ENCODE peak calls at places on chromosomes 4 and X, in four cellular contexts. One of them, this sample, is unnamed.

GRCh38 chrX:103404225-103405008 is 28.1 kb downstream of the BEX3 start:
- DNase-seq in CD4-positive, alpha-beta memory T cell: peak; percentile 21
- DNase-seq in stimulated activated CD8-positive, alpha-beta memory T cell treated with anti-CD3 and anti-CD28 coated beads, Interleukin-15, amount 100 ng/mL, for 4 hours: no peak
- DNase-seq in NCI-H69: peak; percentile 48
- DNase-seq in this sample: peak; percentile 86

GRCh38 chrX:117989512-117989911 is 127.1 kb downstream of the KLHL13 start:
- DNase-seq in CD4-positive, alpha-beta memory T cell: no peak
- DNase-seq in stimulated activated CD8-positive, alpha-beta memory T cell treated with anti-CD3 and anti-CD28 coated beads, Interleukin-15, amount 100 ng/mL, for 4 hours: no peak
- DNase-seq in NCI-H69: peak; percentile 28
- DNase-seq in this sample: no peak

GRCh38 chr4:158496030-158496741 is 25.5 kb upstream of the RXFP1 start:
- DNase-seq in CD4-positive, alpha-beta memory T cell: no peak
- DNase-seq in stimulated activated CD8-positive, alpha-beta memory T cell treated with anti-CD3 and anti-CD28 coated beads, Interleukin-15, amount 100 ng/mL, for 4 hours: no peak
- DNase-seq in NCI-H69: peak; percentile 49
- DNase-seq in this sample: no peak

GRCh38 chrX:53481816-53482485 is 47.8 kb upstream of the HSD17B10 start:
- DNase-seq in CD4-positive, alpha-beta memory T cell: peak; percentile 43
- DNase-seq in stimulated activated CD8-positive, alpha-beta memory T cell treated with anti-CD3 and anti-CD28 coated beads, Interleukin-15, amount 100 ng/mL, for 4 hours: peak; percentile 1
- DNase-seq in NCI-H69: peak; percentile 75
- DNase-seq in this sample: peak; percentile 64

GRCh38 chr4:38195486-38195885 is 235.3 kb downstream of the PTTG2 start:
- DNase-seq in CD4-positive, alpha-beta memory T cell: no peak
- DNase-seq in stimulated activated CD8-positive, alpha-beta memory T cell treated with anti-CD3 and anti-CD28 coated beads, Interleukin-15, amount 100 ng/mL, for 4 hours: no peak
- DNase-seq in NCI-H69: no peak
- DNase-seq in this sample: no peak

GRCh38 chr4:6658635-6659075 is 18.2 kb downstream of the MRFAP1 start:
- DNase-seq in CD4-positive, alpha-beta memory T cell: peak; percentile 60
- DNase-seq in stimulated activated CD8-positive, alpha-beta memory T cell treated with anti-CD3 and anti-CD28 coated beads, Interleukin-15, amount 100 ng/mL, for 4 hours: peak; percentile 40
- DNase-seq in NCI-H69: no peak
- DNase-seq in this sample: no peak

GRCh38 chr4:135739354-135739753 is 1537.8 kb upstream of the PABPC4L start:
- DNase-seq in CD4-positive, alpha-beta memory T cell: no peak
- DNase-seq in stimulated activated CD8-positive, alpha-beta memory T cell treated with anti-CD3 and anti-CD28 coated beads, Interleukin-15, amount 100 ng/mL, for 4 hours: no peak
- DNase-seq in NCI-H69: no peak
- DNase-seq in this sample: no peak

GRCh38 chr4:38075370-38076152 is 115.4 kb downstream of the PTTG2 start:
- DNase-seq in CD4-positive, alpha-beta memory T cell: no peak
- DNase-seq in stimulated activated CD8-positive, alpha-beta memory T cell treated with anti-CD3 and anti-CD28 coated beads, Interleukin-15, amount 100 ng/mL, for 4 hours: no peak
- DNase-seq in NCI-H69: no peak
- DNase-seq in this sample: peak; percentile 38

GRCh38 chrX:18676470-18676869 is 4.6 kb upstream of the RS1 start:
- DNase-seq in CD4-positive, alpha-beta memory T cell: no peak
- DNase-seq in stimulated activated CD8-positive, alpha-beta memory T cell treated with anti-CD3 and anti-CD28 coated beads, Interleukin-15, amount 100 ng/mL, for 4 hours: no peak
- DNase-seq in NCI-H69: peak; percentile 81
- DNase-seq in this sample: peak; percentile 43

GRCh38 chrX:54633641-54634040 is 103.6 kb downstream of the GNL3L start:
- DNase-seq in CD4-positive, alpha-beta memory T cell: no peak
- DNase-seq in stimulated activated CD8-positive, alpha-beta memory T cell treated with anti-CD3 and anti-CD28 coated beads, Interleukin-15, amount 100 ng/mL, for 4 hours: no peak
- DNase-seq in NCI-H69: no peak
- DNase-seq in this sample: no peak

GRCh38 chr4:183499389-183499788 is 5.5 kb upstream of the ING2 start:
- DNase-seq in CD4-positive, alpha-beta memory T cell: no peak
- DNase-seq in stimulated activated CD8-positive, alpha-beta memory T cell treated with anti-CD3 and anti-CD28 coated beads, Interleukin-15, amount 100 ng/mL, for 4 hours: no peak
- DNase-seq in NCI-H69: peak; percentile 68
- DNase-seq in this sample: peak; percentile 73

GRCh38 chr4:186078977-186079697 is 10.2 kb downstream of the TLR3 start:
- DNase-seq in CD4-positive, alpha-beta memory T cell: no peak
- DNase-seq in stimulated activated CD8-positive, alpha-beta memory T cell treated with anti-CD3 and anti-CD28 coated beads, Interleukin-15, amount 100 ng/mL, for 4 hours: no peak
- DNase-seq in NCI-H69: no peak
- DNase-seq in this sample: no peak

GRCh38 chrX:24298191-24298590 is 15.7 kb downstream of the SUPT20HL2 start:
- DNase-seq in CD4-positive, alpha-beta memory T cell: no peak
- DNase-seq in stimulated activated CD8-positive, alpha-beta memory T cell treated with anti-CD3 and anti-CD28 coated beads, Interleukin-15, amount 100 ng/mL, for 4 hours: no peak
- DNase-seq in NCI-H69: peak; percentile 4
- DNase-seq in this sample: no peak

GRCh38 chr4:21992330-21992729 is 43.8 kb upstream of the KCNIP4 start:
- DNase-seq in CD4-positive, alpha-beta memory T cell: no peak
- DNase-seq in stimulated activated CD8-positive, alpha-beta memory T cell treated with anti-CD3 and anti-CD28 coated beads, Interleukin-15, amount 100 ng/mL, for 4 hours: no peak
- DNase-seq in NCI-H69: no peak
- DNase-seq in this sample: no peak

GRCh38 chr4:108049406-108049805 is 59.7 kb downstream of the HADH start:
- DNase-seq in CD4-positive, alpha-beta memory T cell: peak; percentile 40
- DNase-seq in stimulated activated CD8-positive, alpha-beta memory T cell treated with anti-CD3 and anti-CD28 coated beads, Interleukin-15, amount 100 ng/mL, for 4 hours: no peak
- DNase-seq in NCI-H69: no peak
- DNase-seq in this sample: no peak

GRCh38 chrX:118459494-118459893 is 36.1 kb upstream of the DOCK11 start:
- DNase-seq in CD4-positive, alpha-beta memory T cell: peak; percentile 32
- DNase-seq in stimulated activated CD8-positive, alpha-beta memory T cell treated with anti-CD3 and anti-CD28 coated beads, Interleukin-15, amount 100 ng/mL, for 4 hours: no peak
- DNase-seq in NCI-H69: peak; percentile 63
- DNase-seq in this sample: peak; percentile 64

GRCh38 chrX:134452591-134452990 is 7.4 kb upstream of the HPRT1 start:
- DNase-seq in CD4-positive, alpha-beta memory T cell: no peak
- DNase-seq in stimulated activated CD8-positive, alpha-beta memory T cell treated with anti-CD3 and anti-CD28 coated beads, Interleukin-15, amount 100 ng/mL, for 4 hours: no peak
- DNase-seq in NCI-H69: no peak
- DNase-seq in this sample: no peak

GRCh38 chrX:21778236-21778635 is 20.3 kb upstream of the SMPX start:
- DNase-seq in CD4-positive, alpha-beta memory T cell: no peak
- DNase-seq in stimulated activated CD8-positive, alpha-beta memory T cell treated with anti-CD3 and anti-CD28 coated beads, Interleukin-15, amount 100 ng/mL, for 4 hours: no peak
- DNase-seq in NCI-H69: peak; percentile 0
- DNase-seq in this sample: no peak

GRCh38 chr4:128268970-128269369 is 18.6 kb downstream of the PGRMC2 start:
- DNase-seq in CD4-positive, alpha-beta memory T cell: no peak
- DNase-seq in stimulated activated CD8-positive, alpha-beta memory T cell treated with anti-CD3 and anti-CD28 coated beads, Interleukin-15, amount 100 ng/mL, for 4 hours: no peak
- DNase-seq in NCI-H69: no peak
- DNase-seq in this sample: no peak

GRCh38 chr4:7607156-7607910 is 172.6 kb upstream of the PSAPL1 start:
- DNase-seq in CD4-positive, alpha-beta memory T cell: no peak
- DNase-seq in stimulated activated CD8-positive, alpha-beta memory T cell treated with anti-CD3 and anti-CD28 coated beads, Interleukin-15, amount 100 ng/mL, for 4 hours: no peak
- DNase-seq in NCI-H69: no peak
- DNase-seq in this sample: no peak

This sample was measured in NCI-H146.